ENCODE peak calls at places on chromosomes 3 and 15, in six cellular contexts. U is lower lobe of right lung; S is cardiac muscle cell; E is PC-3; A is transverse colon; G is CD8-positive, alpha-beta T cell. O is an unnamed sample. For H3K4me1, the result is how much of the 10 kb centered on the place peaks cover.

GRCh38 chr3:16236856-16237393 is 27.8 kb downstream of the DPH3 start:
- DNase-seq in E (no peak), G (no peak), S (peak), A (no peak), U (no peak), O (no peak)

GRCh38 chr3:94593531-94594150 is 530.8 kb downstream of the NSUN3 start:
- DNase-seq in G (no peak), U (no peak), A (no peak), E (no peak), S (no peak), O (no peak)

GRCh38 chr3:61684386-61684785 is 123.0 kb downstream of the PTPRG start:
- DNase-seq in A (no peak), G (no peak), S (no peak), U (no peak), E (no peak), O (no peak)

GRCh38 chr3:172249039-172249438 is 199.2 kb downstream of the GHSR start:
- DNase-seq in G (no peak), U (no peak), E (no peak), A (no peak), S (peak), O (no peak)

GRCh38 chr3:14568269-14568668 is 28.1 kb upstream of the GRIP2 start:
- DNase-seq in A (no peak), G (no peak), U (no peak), S (no peak), E (peak), O (no peak)

GRCh38 chr15:52527898-52528464 is 699 bp downstream of the MYO5A start:
- DNase-seq in E (peak), G (peak), S (peak), A (peak), U (no peak), O (peak)

GRCh38 chr3:117192888-117193287 is 483.3 kb downstream of the TUSC7 start:
- DNase-seq in A (no peak), U (no peak), E (no peak), S (no peak), G (no peak), O (no peak)

GRCh38 chr15:29534378-29534777 is 264.8 kb upstream of the NSMCE3 start:
- DNase-seq in A (no peak), U (no peak), S (peak), E (no peak), G (no peak), O (no peak)

GRCh38 chr15:68687136-68687735 is 108.4 kb downstream of the CORO2B start:
- DNase-seq in G (no peak), E (no peak), A (no peak), S (no peak), U (no peak), O (no peak)

GRCh38 chr15:68085052-68085451 is 30.9 kb downstream of the PIAS1 start:
- DNase-seq in A (no peak), U (no peak), G (no peak), E (no peak), S (peak), O (no peak)

GRCh38 chr3:139473155-139473771 is 3.1 kb downstream of the RBP2 start:
- DNase-seq in U (no peak), S (no peak), A (peak), G (no peak), E (peak), O (peak)

GRCh38 chr3:107985496-107985895 is 105.3 kb downstream of the CD47 start:
- DNase-seq in G (peak), E (peak), U (no peak), A (no peak), S (no peak), O (no peak)

GRCh38 chr15:90530250-90531051 is 728 bp downstream of the CRTC3 start:
- DNase-seq in E (peak), G (peak), A (peak), U (peak), S (peak), O (peak)

GRCh38 chr15:70014860-70015490 is 82.7 kb downstream of the TLE3 start:
- DNase-seq in G (no peak), E (no peak), S (no peak), U (peak), A (peak), O (no peak)

GRCh38 chr3:52396011-52396906 is 48.6 kb downstream of the SEMA3G start:
- DNase-seq in A (no peak), U (peak), G (no peak), E (no peak), S (no peak), O (no peak)

GRCh38 chr15:47551079-47551478 is 166.2 kb upstream of the SEMA6D start:
- DNase-seq in U (no peak), S (no peak), A (no peak), E (peak), G (no peak), O (no peak)

GRCh38 chr3:138688871-138689299 is 80.3 kb downstream of the FAIM start:
- DNase-seq in G (no peak), S (no peak), E (no peak), U (no peak), A (no peak), O (no peak)

GRCh38 chr3:139302084-139302800 is 41.6 kb upstream of the MRPS22 start:
- DNase-seq in E (peak), S (peak), G (no peak), U (no peak), A (no peak), O (no peak)

GRCh38 chr3:176951144-176951543 is 246.1 kb downstream of the TBL1XR1 start:
- DNase-seq in E (peak), G (no peak), U (no peak), A (no peak), S (no peak), O (no peak)

GRCh38 chr3:51869304-51869703 is 6.1 kb downstream of the IQCF5 start:
- DNase-seq in G (no peak), E (no peak), S (no peak), U (no peak), A (no peak), O (no peak)

GRCh38 chr15:76191539-76192244 is 119.6 kb downstream of the ETFA start:
- DNase-seq in G (no peak), A (no peak), S (peak), U (no peak), E (no peak), O (no peak)

GRCh38 chr3:45564172-45564571 is 30.4 kb upstream of the LIMD1 start:
- DNase-seq in S (no peak), G (no peak), E (no peak), U (no peak), A (no peak), O (no peak)

GRCh38 chr3:43932921-43933320 is 242.2 kb downstream of the ABHD5 start:
- DNase-seq in S (peak), A (no peak), G (no peak), E (peak), U (no peak), O (no peak)

GRCh38 chr3:186959029-186959624 is 28.8 kb downstream of the ST6GAL1 start:
- DNase-seq in U (no peak), A (no peak), E (no peak), G (no peak), S (no peak), O (no peak)

GRCh38 chr3:62874398-62875102 is 666 bp downstream of the CADPS start:
- DNase-seq in S (no peak), A (no peak), U (peak), E (no peak), G (no peak), O (no peak)

GRCh38 chr3:66480666-66481065 is 20.2 kb downstream of the LRIG1 start:
- DNase-seq in S (peak), G (no peak), U (no peak), E (no peak), A (no peak), O (no peak)

GRCh38 chr3:49133226-49133951 is 539 bp upstream of the LAMB2 start:
- DNase-seq in S (peak), A (peak), E (peak), G (no peak), U (peak), O (peak)

GRCh38 chr3:71258116-71258515 is 325.4 kb downstream of the FOXP1 start:
- DNase-seq in S (peak), G (no peak), A (no peak), U (no peak), E (peak), O (peak)

GRCh38 chr15:85708402-85708932 is 86.3 kb downstream of the KLHL25 start:
- DNase-seq in A (no peak), U (no peak), G (no peak), E (no peak), S (peak), O (no peak)
- H3K27ac ChIP-seq in A (peak), U (peak), G (peak), E (no peak), S (peak), O (no peak)

GRCh38 chr3:58068126-58068809 is 60.0 kb downstream of the FLNB start:
- DNase-seq in U (no peak), E (no peak), A (no peak), G (no peak), S (no peak), O (peak)

GRCh38 chr3:58064923-58065638 is 56.9 kb downstream of the FLNB start:
- DNase-seq in S (no peak), U (no peak), G (no peak), A (no peak), E (no peak), O (no peak)

GRCh38 chr3:58063424-58063823 is 55.2 kb downstream of the FLNB start:
- DNase-seq in U (no peak), E (peak), S (peak), G (no peak), A (peak), O (peak)

GRCh38 chr3:58065700-58066167 is 57.5 kb downstream of the FLNB start:
- DNase-seq in G (no peak), U (no peak), E (no peak), S (no peak), A (no peak), O (no peak)

DNA sequence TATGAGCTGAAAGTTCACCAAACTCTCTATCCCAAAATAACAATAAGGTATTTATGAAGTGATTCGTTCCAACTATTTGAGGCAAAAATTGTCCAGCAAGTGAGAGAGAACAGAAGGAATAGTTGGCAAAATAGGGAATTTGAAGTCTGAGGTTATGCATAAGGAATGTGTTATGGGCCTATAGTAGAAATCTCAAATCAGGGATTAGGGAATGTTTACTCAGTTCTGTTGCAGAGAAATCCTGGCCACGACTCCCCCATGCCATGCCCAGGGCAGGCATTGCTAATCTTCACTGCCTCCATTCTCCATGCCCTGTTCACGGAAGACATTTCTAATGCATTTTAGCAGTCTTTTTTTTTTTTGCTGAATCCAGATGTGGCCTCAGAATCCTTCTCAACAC is 58.6 kb downstream of the FLNB start:
- DNase-seq in U (no peak), A (no peak), E (peak), G (no peak), S (peak), O (no peak)
- H3K4me1 ChIP-seq in U (under half), A (half or more), E (under half), G (under half), S (under half), O (under half)

GRCh38 chr15:100847194-100847593 is 32.4 kb upstream of the ALDH1A3 start:
- DNase-seq in E (peak), A (no peak), U (no peak), S (no peak), G (no peak), O (no peak)

GRCh38 chr15:100844778-100845177 is 34.9 kb upstream of the ALDH1A3 start:
- DNase-seq in U (no peak), G (no peak), S (no peak), A (no peak), E (no peak), O (no peak)

GRCh38 chr15:100853676-100854440 is 25.8 kb upstream of the ALDH1A3 start:
- DNase-seq in S (no peak), U (no peak), G (no peak), A (no peak), E (no peak), O (no peak)

GRCh38 chr15:100852630-100853029 is 27.0 kb upstream of the ALDH1A3 start:
- DNase-seq in A (no peak), G (no peak), E (no peak), S (no peak), U (no peak), O (no peak)

GRCh38 chr15:100849021-100849831 is 30.4 kb upstream of the ALDH1A3 start:
- DNase-seq in E (peak), G (peak), A (peak), U (peak), S (peak), O (peak)
- H3K27ac ChIP-seq in E (peak), G (no peak), A (peak), U (no peak), S (no peak), O (no peak)

GRCh38 chr15:101180620-101181307 is 71.1 kb downstream of the CHSY1 start:
- DNase-seq in U (no peak), E (no peak), G (no peak), S (no peak), A (no peak), O (no peak)
- H3K4me1 ChIP-seq in U (half or more), E (under half), G (under half), S (under half), A (under half), O (under half)